ENCODE peak calls at places on chromosomes 6 and 20, in ten cellular contexts. One of them, this sample, is unnamed.

GRCh38 chr6:56004421-56004820 is 129.0 kb upstream of the BMP5 start:
- DNase-seq in NCI-H1105 treated with DMSO at 0.1 percent for 48 hours: no peak
- DNase-seq in NCI-H82: no peak
- DNase-seq in activated naive CD8-positive, alpha-beta T cell treated with anti-CD3 and anti-CD28 coated beads for 36 hours: no peak
- DNase-seq in activated T-cell treated with anti-CD3 and anti-CD28 coated beads, Interleukin-2, amount 50 U/mL, for 72 hours: no peak
- DNase-seq in activated effector memory CD4-positive, alpha-beta T cell treated with Interleukin-2 at 50 U/mL for 16 hours: no peak
- DNase-seq in effector CD4-positive, alpha-beta T cell: no peak
- DNase-seq in stimulated activated CD4-positive, alpha-beta T cell treated with anti-CD3 and anti-CD28 coated beads, TNF-alpha, amount 100 ng/mL, for 48 hours: no peak
- DNase-seq in cardiac fibroblast: peak
- DNase-seq in ovary: no peak
- DNase-seq in this sample: no peak

GRCh38 chr20:22601361-22602141 is 17.2 kb upstream of the FOXA2 start:
- DNase-seq in NCI-H1105 treated with DMSO at 0.1 percent for 48 hours: no peak
- DNase-seq in NCI-H82: no peak
- DNase-seq in activated naive CD8-positive, alpha-beta T cell treated with anti-CD3 and anti-CD28 coated beads for 36 hours: no peak
- DNase-seq in activated T-cell treated with anti-CD3 and anti-CD28 coated beads, Interleukin-2, amount 50 U/mL, for 72 hours: no peak
- DNase-seq in activated effector memory CD4-positive, alpha-beta T cell treated with Interleukin-2 at 50 U/mL for 16 hours: no peak
- DNase-seq in effector CD4-positive, alpha-beta T cell: no peak
- DNase-seq in stimulated activated CD4-positive, alpha-beta T cell treated with anti-CD3 and anti-CD28 coated beads, TNF-alpha, amount 100 ng/mL, for 48 hours: no peak
- DNase-seq in cardiac fibroblast: no peak
- DNase-seq in ovary: no peak
- DNase-seq in this sample: no peak

GRCh38 chr6:135087403-135087802 is 32.8 kb upstream of the HBS1L start:
- DNase-seq in NCI-H1105 treated with DMSO at 0.1 percent for 48 hours: no peak
- DNase-seq in NCI-H82: peak
- DNase-seq in activated naive CD8-positive, alpha-beta T cell treated with anti-CD3 and anti-CD28 coated beads for 36 hours: peak
- DNase-seq in activated T-cell treated with anti-CD3 and anti-CD28 coated beads, Interleukin-2, amount 50 U/mL, for 72 hours: no peak
- DNase-seq in activated effector memory CD4-positive, alpha-beta T cell treated with Interleukin-2 at 50 U/mL for 16 hours: no peak
- DNase-seq in effector CD4-positive, alpha-beta T cell: no peak
- DNase-seq in stimulated activated CD4-positive, alpha-beta T cell treated with anti-CD3 and anti-CD28 coated beads, TNF-alpha, amount 100 ng/mL, for 48 hours: no peak
- DNase-seq in cardiac fibroblast: no peak
- DNase-seq in ovary: no peak
- DNase-seq in this sample: no peak

GRCh38 chr20:16063876-16064275 is 509.4 kb downstream of the KIF16B start:
- DNase-seq in NCI-H1105 treated with DMSO at 0.1 percent for 48 hours: no peak
- DNase-seq in NCI-H82: no peak
- DNase-seq in activated naive CD8-positive, alpha-beta T cell treated with anti-CD3 and anti-CD28 coated beads for 36 hours: no peak
- DNase-seq in activated T-cell treated with anti-CD3 and anti-CD28 coated beads, Interleukin-2, amount 50 U/mL, for 72 hours: no peak
- DNase-seq in activated effector memory CD4-positive, alpha-beta T cell treated with Interleukin-2 at 50 U/mL for 16 hours: no peak
- DNase-seq in effector CD4-positive, alpha-beta T cell: no peak
- DNase-seq in stimulated activated CD4-positive, alpha-beta T cell treated with anti-CD3 and anti-CD28 coated beads, TNF-alpha, amount 100 ng/mL, for 48 hours: no peak
- DNase-seq in cardiac fibroblast: no peak
- DNase-seq in ovary: no peak
- DNase-seq in this sample: no peak

GRCh38 chr6:46053034-46053933 is 37.6 kb upstream of the CLIC5 start:
- DNase-seq in NCI-H1105 treated with DMSO at 0.1 percent for 48 hours: no peak
- DNase-seq in NCI-H82: no peak
- DNase-seq in activated naive CD8-positive, alpha-beta T cell treated with anti-CD3 and anti-CD28 coated beads for 36 hours: no peak
- DNase-seq in activated T-cell treated with anti-CD3 and anti-CD28 coated beads, Interleukin-2, amount 50 U/mL, for 72 hours: no peak
- DNase-seq in activated effector memory CD4-positive, alpha-beta T cell treated with Interleukin-2 at 50 U/mL for 16 hours: no peak
- DNase-seq in effector CD4-positive, alpha-beta T cell: no peak
- DNase-seq in stimulated activated CD4-positive, alpha-beta T cell treated with anti-CD3 and anti-CD28 coated beads, TNF-alpha, amount 100 ng/mL, for 48 hours: no peak
- DNase-seq in cardiac fibroblast: peak
- DNase-seq in ovary: no peak
- DNase-seq in this sample: no peak

GRCh38 chr20:37839432-37839827 is 63.5 kb upstream of the VSTM2L start:
- DNase-seq in NCI-H1105 treated with DMSO at 0.1 percent for 48 hours: peak
- DNase-seq in NCI-H82: no peak
- DNase-seq in activated naive CD8-positive, alpha-beta T cell treated with anti-CD3 and anti-CD28 coated beads for 36 hours: no peak
- DNase-seq in activated T-cell treated with anti-CD3 and anti-CD28 coated beads, Interleukin-2, amount 50 U/mL, for 72 hours: no peak
- DNase-seq in activated effector memory CD4-positive, alpha-beta T cell treated with Interleukin-2 at 50 U/mL for 16 hours: no peak
- DNase-seq in effector CD4-positive, alpha-beta T cell: no peak
- DNase-seq in stimulated activated CD4-positive, alpha-beta T cell treated with anti-CD3 and anti-CD28 coated beads, TNF-alpha, amount 100 ng/mL, for 48 hours: no peak
- DNase-seq in cardiac fibroblast: no peak
- DNase-seq in ovary: no peak
- DNase-seq in this sample: no peak

GRCh38 chr20:35225319-35226125 is 968 bp upstream of the MMP24 start:
- DNase-seq in NCI-H1105 treated with DMSO at 0.1 percent for 48 hours: no peak
- DNase-seq in NCI-H82: peak
- DNase-seq in activated naive CD8-positive, alpha-beta T cell treated with anti-CD3 and anti-CD28 coated beads for 36 hours: no peak
- DNase-seq in activated T-cell treated with anti-CD3 and anti-CD28 coated beads, Interleukin-2, amount 50 U/mL, for 72 hours: no peak
- DNase-seq in activated effector memory CD4-positive, alpha-beta T cell treated with Interleukin-2 at 50 U/mL for 16 hours: no peak
- DNase-seq in effector CD4-positive, alpha-beta T cell: no peak
- DNase-seq in stimulated activated CD4-positive, alpha-beta T cell treated with anti-CD3 and anti-CD28 coated beads, TNF-alpha, amount 100 ng/mL, for 48 hours: no peak
- DNase-seq in cardiac fibroblast: no peak
- DNase-seq in ovary: no peak
- DNase-seq in this sample: no peak

GRCh38 chr6:96171112-96171511 is 155.3 kb downstream of the FUT9 start:
- DNase-seq in NCI-H1105 treated with DMSO at 0.1 percent for 48 hours: no peak
- DNase-seq in NCI-H82: no peak
- DNase-seq in activated naive CD8-positive, alpha-beta T cell treated with anti-CD3 and anti-CD28 coated beads for 36 hours: no peak
- DNase-seq in activated T-cell treated with anti-CD3 and anti-CD28 coated beads, Interleukin-2, amount 50 U/mL, for 72 hours: no peak
- DNase-seq in activated effector memory CD4-positive, alpha-beta T cell treated with Interleukin-2 at 50 U/mL for 16 hours: no peak
- DNase-seq in effector CD4-positive, alpha-beta T cell: no peak
- DNase-seq in stimulated activated CD4-positive, alpha-beta T cell treated with anti-CD3 and anti-CD28 coated beads, TNF-alpha, amount 100 ng/mL, for 48 hours: no peak
- DNase-seq in cardiac fibroblast: no peak
- DNase-seq in ovary: no peak
- DNase-seq in this sample: no peak

GRCh38 chr20:34891166-34892062 is 15.0 kb downstream of the ACSS2 start:
- DNase-seq in NCI-H1105 treated with DMSO at 0.1 percent for 48 hours: no peak
- DNase-seq in NCI-H82: no peak
- DNase-seq in activated naive CD8-positive, alpha-beta T cell treated with anti-CD3 and anti-CD28 coated beads for 36 hours: no peak
- DNase-seq in activated T-cell treated with anti-CD3 and anti-CD28 coated beads, Interleukin-2, amount 50 U/mL, for 72 hours: peak
- DNase-seq in activated effector memory CD4-positive, alpha-beta T cell treated with Interleukin-2 at 50 U/mL for 16 hours: no peak
- DNase-seq in effector CD4-positive, alpha-beta T cell: no peak
- DNase-seq in stimulated activated CD4-positive, alpha-beta T cell treated with anti-CD3 and anti-CD28 coated beads, TNF-alpha, amount 100 ng/mL, for 48 hours: peak
- DNase-seq in cardiac fibroblast: peak
- DNase-seq in ovary: no peak
- DNase-seq in this sample: peak

GRCh38 chr20:48187891-48188290 is 402.6 kb upstream of the SULF2 start:
- DNase-seq in NCI-H1105 treated with DMSO at 0.1 percent for 48 hours: no peak
- DNase-seq in NCI-H82: no peak
- DNase-seq in activated naive CD8-positive, alpha-beta T cell treated with anti-CD3 and anti-CD28 coated beads for 36 hours: no peak
- DNase-seq in activated T-cell treated with anti-CD3 and anti-CD28 coated beads, Interleukin-2, amount 50 U/mL, for 72 hours: no peak
- DNase-seq in activated effector memory CD4-positive, alpha-beta T cell treated with Interleukin-2 at 50 U/mL for 16 hours: no peak
- DNase-seq in effector CD4-positive, alpha-beta T cell: no peak
- DNase-seq in stimulated activated CD4-positive, alpha-beta T cell treated with anti-CD3 and anti-CD28 coated beads, TNF-alpha, amount 100 ng/mL, for 48 hours: no peak
- DNase-seq in cardiac fibroblast: no peak
- DNase-seq in ovary: no peak
- DNase-seq in this sample: no peak

GRCh38 chr6:82957171-82957894 is 108.3 kb downstream of the UBE3D start:
- DNase-seq in NCI-H1105 treated with DMSO at 0.1 percent for 48 hours: no peak
- DNase-seq in NCI-H82: no peak
- DNase-seq in activated naive CD8-positive, alpha-beta T cell treated with anti-CD3 and anti-CD28 coated beads for 36 hours: no peak
- DNase-seq in activated T-cell treated with anti-CD3 and anti-CD28 coated beads, Interleukin-2, amount 50 U/mL, for 72 hours: no peak
- DNase-seq in activated effector memory CD4-positive, alpha-beta T cell treated with Interleukin-2 at 50 U/mL for 16 hours: no peak
- DNase-seq in effector CD4-positive, alpha-beta T cell: no peak
- DNase-seq in stimulated activated CD4-positive, alpha-beta T cell treated with anti-CD3 and anti-CD28 coated beads, TNF-alpha, amount 100 ng/mL, for 48 hours: no peak
- DNase-seq in cardiac fibroblast: no peak
- DNase-seq in ovary: no peak
- DNase-seq in this sample: no peak

GRCh38 chr6:128438311-128438916 is 82.0 kb downstream of the PTPRK start:
- DNase-seq in NCI-H1105 treated with DMSO at 0.1 percent for 48 hours: peak
- DNase-seq in NCI-H82: no peak
- DNase-seq in activated naive CD8-positive, alpha-beta T cell treated with anti-CD3 and anti-CD28 coated beads for 36 hours: no peak
- DNase-seq in activated T-cell treated with anti-CD3 and anti-CD28 coated beads, Interleukin-2, amount 50 U/mL, for 72 hours: no peak
- DNase-seq in activated effector memory CD4-positive, alpha-beta T cell treated with Interleukin-2 at 50 U/mL for 16 hours: no peak
- DNase-seq in effector CD4-positive, alpha-beta T cell: no peak
- DNase-seq in stimulated activated CD4-positive, alpha-beta T cell treated with anti-CD3 and anti-CD28 coated beads, TNF-alpha, amount 100 ng/mL, for 48 hours: no peak
- DNase-seq in cardiac fibroblast: peak
- DNase-seq in ovary: no peak
- DNase-seq in this sample: no peak

GRCh38 chr6:21900730-21901129 is 307.2 kb downstream of the SOX4 start:
- DNase-seq in NCI-H1105 treated with DMSO at 0.1 percent for 48 hours: no peak
- DNase-seq in NCI-H82: no peak
- DNase-seq in activated naive CD8-positive, alpha-beta T cell treated with anti-CD3 and anti-CD28 coated beads for 36 hours: no peak
- DNase-seq in activated T-cell treated with anti-CD3 and anti-CD28 coated beads, Interleukin-2, amount 50 U/mL, for 72 hours: no peak
- DNase-seq in activated effector memory CD4-positive, alpha-beta T cell treated with Interleukin-2 at 50 U/mL for 16 hours: no peak
- DNase-seq in effector CD4-positive, alpha-beta T cell: no peak
- DNase-seq in stimulated activated CD4-positive, alpha-beta T cell treated with anti-CD3 and anti-CD28 coated beads, TNF-alpha, amount 100 ng/mL, for 48 hours: no peak
- DNase-seq in cardiac fibroblast: peak
- DNase-seq in ovary: peak
- DNase-seq in this sample: no peak

GRCh38 chr6:168418631-168419250 is 22.2 kb upstream of the SMOC2 start:
- DNase-seq in NCI-H1105 treated with DMSO at 0.1 percent for 48 hours: no peak
- DNase-seq in NCI-H82: no peak
- DNase-seq in activated naive CD8-positive, alpha-beta T cell treated with anti-CD3 and anti-CD28 coated beads for 36 hours: no peak
- DNase-seq in activated T-cell treated with anti-CD3 and anti-CD28 coated beads, Interleukin-2, amount 50 U/mL, for 72 hours: no peak
- DNase-seq in activated effector memory CD4-positive, alpha-beta T cell treated with Interleukin-2 at 50 U/mL for 16 hours: no peak
- DNase-seq in effector CD4-positive, alpha-beta T cell: no peak
- DNase-seq in stimulated activated CD4-positive, alpha-beta T cell treated with anti-CD3 and anti-CD28 coated beads, TNF-alpha, amount 100 ng/mL, for 48 hours: no peak
- DNase-seq in cardiac fibroblast: no peak
- DNase-seq in ovary: no peak
- DNase-seq in this sample: no peak

GRCh38 chr20:31490752-31491151 is 15.7 kb downstream of the REM1 start:
- DNase-seq in NCI-H1105 treated with DMSO at 0.1 percent for 48 hours: no peak
- DNase-seq in NCI-H82: no peak
- DNase-seq in activated naive CD8-positive, alpha-beta T cell treated with anti-CD3 and anti-CD28 coated beads for 36 hours: no peak
- DNase-seq in activated T-cell treated with anti-CD3 and anti-CD28 coated beads, Interleukin-2, amount 50 U/mL, for 72 hours: no peak
- DNase-seq in activated effector memory CD4-positive, alpha-beta T cell treated with Interleukin-2 at 50 U/mL for 16 hours: no peak
- DNase-seq in effector CD4-positive, alpha-beta T cell: no peak
- DNase-seq in stimulated activated CD4-positive, alpha-beta T cell treated with anti-CD3 and anti-CD28 coated beads, TNF-alpha, amount 100 ng/mL, for 48 hours: no peak
- DNase-seq in cardiac fibroblast: no peak
- DNase-seq in ovary: no peak
- DNase-seq in this sample: no peak

GRCh38 chr6:45626087-45626891 is 248.6 kb upstream of the SUPT3H start:
- DNase-seq in NCI-H1105 treated with DMSO at 0.1 percent for 48 hours: no peak
- DNase-seq in NCI-H82: peak
- DNase-seq in activated naive CD8-positive, alpha-beta T cell treated with anti-CD3 and anti-CD28 coated beads for 36 hours: no peak
- DNase-seq in activated T-cell treated with anti-CD3 and anti-CD28 coated beads, Interleukin-2, amount 50 U/mL, for 72 hours: peak
- DNase-seq in activated effector memory CD4-positive, alpha-beta T cell treated with Interleukin-2 at 50 U/mL for 16 hours: no peak
- DNase-seq in effector CD4-positive, alpha-beta T cell: no peak
- DNase-seq in stimulated activated CD4-positive, alpha-beta T cell treated with anti-CD3 and anti-CD28 coated beads, TNF-alpha, amount 100 ng/mL, for 48 hours: no peak
- DNase-seq in cardiac fibroblast: peak
- DNase-seq in ovary: no peak
- DNase-seq in this sample: peak

GRCh38 chr6:16301511-16301910 is 63.1 kb downstream of the GMPR start:
- DNase-seq in NCI-H1105 treated with DMSO at 0.1 percent for 48 hours: no peak
- DNase-seq in NCI-H82: no peak
- DNase-seq in activated naive CD8-positive, alpha-beta T cell treated with anti-CD3 and anti-CD28 coated beads for 36 hours: no peak
- DNase-seq in activated T-cell treated with anti-CD3 and anti-CD28 coated beads, Interleukin-2, amount 50 U/mL, for 72 hours: no peak
- DNase-seq in activated effector memory CD4-positive, alpha-beta T cell treated with Interleukin-2 at 50 U/mL for 16 hours: no peak
- DNase-seq in effector CD4-positive, alpha-beta T cell: no peak
- DNase-seq in stimulated activated CD4-positive, alpha-beta T cell treated with anti-CD3 and anti-CD28 coated beads, TNF-alpha, amount 100 ng/mL, for 48 hours: no peak
- DNase-seq in cardiac fibroblast: no peak
- DNase-seq in ovary: no peak
- DNase-seq in this sample: no peak

GRCh38 chr6:22250486-22250885 is 46.4 kb downstream of the PRL start:
- DNase-seq in NCI-H1105 treated with DMSO at 0.1 percent for 48 hours: peak
- DNase-seq in NCI-H82: peak
- DNase-seq in activated naive CD8-positive, alpha-beta T cell treated with anti-CD3 and anti-CD28 coated beads for 36 hours: no peak
- DNase-seq in activated T-cell treated with anti-CD3 and anti-CD28 coated beads, Interleukin-2, amount 50 U/mL, for 72 hours: no peak
- DNase-seq in activated effector memory CD4-positive, alpha-beta T cell treated with Interleukin-2 at 50 U/mL for 16 hours: no peak
- DNase-seq in effector CD4-positive, alpha-beta T cell: no peak
- DNase-seq in stimulated activated CD4-positive, alpha-beta T cell treated with anti-CD3 and anti-CD28 coated beads, TNF-alpha, amount 100 ng/mL, for 48 hours: no peak
- DNase-seq in cardiac fibroblast: no peak
- DNase-seq in ovary: no peak
- DNase-seq in this sample: no peak

GRCh38 chr20:53867741-53868351 is 202.5 kb downstream of the BCAS1 start:
- DNase-seq in NCI-H1105 treated with DMSO at 0.1 percent for 48 hours: no peak
- DNase-seq in NCI-H82: no peak
- DNase-seq in activated naive CD8-positive, alpha-beta T cell treated with anti-CD3 and anti-CD28 coated beads for 36 hours: no peak
- DNase-seq in activated T-cell treated with anti-CD3 and anti-CD28 coated beads, Interleukin-2, amount 50 U/mL, for 72 hours: no peak
- DNase-seq in activated effector memory CD4-positive, alpha-beta T cell treated with Interleukin-2 at 50 U/mL for 16 hours: no peak
- DNase-seq in effector CD4-positive, alpha-beta T cell: no peak
- DNase-seq in stimulated activated CD4-positive, alpha-beta T cell treated with anti-CD3 and anti-CD28 coated beads, TNF-alpha, amount 100 ng/mL, for 48 hours: no peak
- DNase-seq in cardiac fibroblast: no peak
- DNase-seq in ovary: no peak
- DNase-seq in this sample: no peak

GRCh38 chr6:88124925-88125557 is 41.1 kb downstream of the CNR1 start:
- DNase-seq in NCI-H1105 treated with DMSO at 0.1 percent for 48 hours: no peak
- DNase-seq in NCI-H82: no peak
- DNase-seq in activated naive CD8-positive, alpha-beta T cell treated with anti-CD3 and anti-CD28 coated beads for 36 hours: no peak
- DNase-seq in activated T-cell treated with anti-CD3 and anti-CD28 coated beads, Interleukin-2, amount 50 U/mL, for 72 hours: no peak
- DNase-seq in activated effector memory CD4-positive, alpha-beta T cell treated with Interleukin-2 at 50 U/mL for 16 hours: no peak
- DNase-seq in effector CD4-positive, alpha-beta T cell: no peak
- DNase-seq in stimulated activated CD4-positive, alpha-beta T cell treated with anti-CD3 and anti-CD28 coated beads, TNF-alpha, amount 100 ng/mL, for 48 hours: no peak
- DNase-seq in cardiac fibroblast: no peak
- DNase-seq in ovary: no peak
- DNase-seq in this sample: no peak

GRCh38 chr20:49859807-49860206 is 47.2 kb downstream of the SLC9A8 start:
- DNase-seq in NCI-H1105 treated with DMSO at 0.1 percent for 48 hours: no peak
- DNase-seq in NCI-H82: no peak
- DNase-seq in activated naive CD8-positive, alpha-beta T cell treated with anti-CD3 and anti-CD28 coated beads for 36 hours: no peak
- DNase-seq in activated T-cell treated with anti-CD3 and anti-CD28 coated beads, Interleukin-2, amount 50 U/mL, for 72 hours: no peak
- DNase-seq in activated effector memory CD4-positive, alpha-beta T cell treated with Interleukin-2 at 50 U/mL for 16 hours: no peak
- DNase-seq in effector CD4-positive, alpha-beta T cell: no peak
- DNase-seq in stimulated activated CD4-positive, alpha-beta T cell treated with anti-CD3 and anti-CD28 coated beads, TNF-alpha, amount 100 ng/mL, for 48 hours: no peak
- DNase-seq in cardiac fibroblast: no peak
- DNase-seq in ovary: no peak
- DNase-seq in this sample: no peak

GRCh38 chr20:2820896-2821869 is 5.0 kb downstream of the TMEM239 start:
- DNase-seq in NCI-H1105 treated with DMSO at 0.1 percent for 48 hours: no peak
- DNase-seq in NCI-H82: peak
- DNase-seq in activated naive CD8-positive, alpha-beta T cell treated with anti-CD3 and anti-CD28 coated beads for 36 hours: no peak
- DNase-seq in activated T-cell treated with anti-CD3 and anti-CD28 coated beads, Interleukin-2, amount 50 U/mL, for 72 hours: no peak
- DNase-seq in activated effector memory CD4-positive, alpha-beta T cell treated with Interleukin-2 at 50 U/mL for 16 hours: no peak
- DNase-seq in effector CD4-positive, alpha-beta T cell: no peak
- DNase-seq in stimulated activated CD4-positive, alpha-beta T cell treated with anti-CD3 and anti-CD28 coated beads, TNF-alpha, amount 100 ng/mL, for 48 hours: no peak
- DNase-seq in cardiac fibroblast: no peak
- DNase-seq in ovary: no peak
- DNase-seq in this sample: no peak

GRCh38 chr6:13527669-13528051 is 40.3 kb upstream of the GFOD1 start:
- DNase-seq in NCI-H1105 treated with DMSO at 0.1 percent for 48 hours: no peak
- DNase-seq in NCI-H82: no peak
- DNase-seq in activated naive CD8-positive, alpha-beta T cell treated with anti-CD3 and anti-CD28 coated beads for 36 hours: no peak
- DNase-seq in activated T-cell treated with anti-CD3 and anti-CD28 coated beads, Interleukin-2, amount 50 U/mL, for 72 hours: no peak
- DNase-seq in activated effector memory CD4-positive, alpha-beta T cell treated with Interleukin-2 at 50 U/mL for 16 hours: no peak
- DNase-seq in effector CD4-positive, alpha-beta T cell: no peak
- DNase-seq in stimulated activated CD4-positive, alpha-beta T cell treated with anti-CD3 and anti-CD28 coated beads, TNF-alpha, amount 100 ng/mL, for 48 hours: no peak
- DNase-seq in cardiac fibroblast: no peak
- DNase-seq in ovary: no peak
- DNase-seq in this sample: no peak

GRCh38 chr6:95917034-95917433 is 98.7 kb upstream of the FUT9 start:
- DNase-seq in NCI-H1105 treated with DMSO at 0.1 percent for 48 hours: no peak
- DNase-seq in NCI-H82: no peak
- DNase-seq in activated naive CD8-positive, alpha-beta T cell treated with anti-CD3 and anti-CD28 coated beads for 36 hours: no peak
- DNase-seq in activated T-cell treated with anti-CD3 and anti-CD28 coated beads, Interleukin-2, amount 50 U/mL, for 72 hours: no peak
- DNase-seq in activated effector memory CD4-positive, alpha-beta T cell treated with Interleukin-2 at 50 U/mL for 16 hours: no peak
- DNase-seq in effector CD4-positive, alpha-beta T cell: no peak
- DNase-seq in stimulated activated CD4-positive, alpha-beta T cell treated with anti-CD3 and anti-CD28 coated beads, TNF-alpha, amount 100 ng/mL, for 48 hours: no peak
- DNase-seq in cardiac fibroblast: no peak
- DNase-seq in ovary: no peak
- DNase-seq in this sample: no peak

GRCh38 chr6:100446922-100447899 is 17.5 kb downstream of the SIM1 start:
- DNase-seq in NCI-H1105 treated with DMSO at 0.1 percent for 48 hours: no peak
- DNase-seq in NCI-H82: no peak
- DNase-seq in activated naive CD8-positive, alpha-beta T cell treated with anti-CD3 and anti-CD28 coated beads for 36 hours: no peak
- DNase-seq in activated T-cell treated with anti-CD3 and anti-CD28 coated beads, Interleukin-2, amount 50 U/mL, for 72 hours: no peak
- DNase-seq in activated effector memory CD4-positive, alpha-beta T cell treated with Interleukin-2 at 50 U/mL for 16 hours: no peak
- DNase-seq in effector CD4-positive, alpha-beta T cell: no peak
- DNase-seq in stimulated activated CD4-positive, alpha-beta T cell treated with anti-CD3 and anti-CD28 coated beads, TNF-alpha, amount 100 ng/mL, for 48 hours: no peak
- DNase-seq in cardiac fibroblast: peak
- DNase-seq in ovary: no peak
- DNase-seq in this sample: no peak

GRCh38 chr6:93423542-93423941 is 4.2 kb upstream of the EPHA7 start:
- DNase-seq in NCI-H1105 treated with DMSO at 0.1 percent for 48 hours: peak
- DNase-seq in NCI-H82: peak
- DNase-seq in activated naive CD8-positive, alpha-beta T cell treated with anti-CD3 and anti-CD28 coated beads for 36 hours: peak
- DNase-seq in activated T-cell treated with anti-CD3 and anti-CD28 coated beads, Interleukin-2, amount 50 U/mL, for 72 hours: peak
- DNase-seq in activated effector memory CD4-positive, alpha-beta T cell treated with Interleukin-2 at 50 U/mL for 16 hours: no peak
- DNase-seq in effector CD4-positive, alpha-beta T cell: no peak
- DNase-seq in stimulated activated CD4-positive, alpha-beta T cell treated with anti-CD3 and anti-CD28 coated beads, TNF-alpha, amount 100 ng/mL, for 48 hours: no peak
- DNase-seq in cardiac fibroblast: peak
- DNase-seq in ovary: peak
- DNase-seq in this sample: no peak

GRCh38 chr20:4601630-4602296 is 119.9 kb upstream of the PRND start:
- DNase-seq in NCI-H1105 treated with DMSO at 0.1 percent for 48 hours: peak
- DNase-seq in NCI-H82: peak
- DNase-seq in activated naive CD8-positive, alpha-beta T cell treated with anti-CD3 and anti-CD28 coated beads for 36 hours: no peak
- DNase-seq in activated T-cell treated with anti-CD3 and anti-CD28 coated beads, Interleukin-2, amount 50 U/mL, for 72 hours: no peak
- DNase-seq in activated effector memory CD4-positive, alpha-beta T cell treated with Interleukin-2 at 50 U/mL for 16 hours: no peak
- DNase-seq in effector CD4-positive, alpha-beta T cell: no peak
- DNase-seq in stimulated activated CD4-positive, alpha-beta T cell treated with anti-CD3 and anti-CD28 coated beads, TNF-alpha, amount 100 ng/mL, for 48 hours: no peak
- DNase-seq in cardiac fibroblast: peak
- DNase-seq in ovary: no peak
- DNase-seq in this sample: no peak

GRCh38 chr20:62477669-62478450 is 2.1 kb upstream of the GATA5 start:
- DNase-seq in NCI-H1105 treated with DMSO at 0.1 percent for 48 hours: no peak
- DNase-seq in NCI-H82: no peak
- DNase-seq in activated naive CD8-positive, alpha-beta T cell treated with anti-CD3 and anti-CD28 coated beads for 36 hours: no peak
- DNase-seq in activated T-cell treated with anti-CD3 and anti-CD28 coated beads, Interleukin-2, amount 50 U/mL, for 72 hours: no peak
- DNase-seq in activated effector memory CD4-positive, alpha-beta T cell treated with Interleukin-2 at 50 U/mL for 16 hours: no peak
- DNase-seq in effector CD4-positive, alpha-beta T cell: no peak
- DNase-seq in stimulated activated CD4-positive, alpha-beta T cell treated with anti-CD3 and anti-CD28 coated beads, TNF-alpha, amount 100 ng/mL, for 48 hours: no peak
- DNase-seq in cardiac fibroblast: no peak
- DNase-seq in ovary: no peak
- DNase-seq in this sample: no peak